ENCODE peak calls at places on chromosomes 4 and X, in four cellular contexts. P is Caco-2, A is H9, C is WTC11. V is an unnamed sample.

GRCh38 chrX:48957477-48957826 is at the start of gene OTUD5:
- DNase-seq in P (no peak), A (no peak), C (no peak), V (peak; percentile 70)

GRCh38 chrX:132860200-132860599 is 98.2 kb downstream of the HS6ST2 start:
- DNase-seq in P (no peak), A (no peak), C (no peak), V (no peak)

GRCh38 chrX:43655961-43656494 is at the start of gene MAOA:
- DNase-seq in P (no peak), A (peak; percentile 53), C (peak; percentile 46), V (peak; percentile 60)

GRCh38 chr4:6229671-6230501 is 29.5 kb upstream of the JAKMIP1 start:
- DNase-seq in P (no peak), A (peak; percentile 15), C (no peak), V (no peak)

GRCh38 chrX:79572566-79572965 is 205.4 kb upstream of the ITM2A start:
- DNase-seq in P (no peak), A (no peak), C (no peak), V (no peak)

GRCh38 chr4:153722036-153722435 is 37.8 kb downstream of the RNF175 start:
- DNase-seq in P (no peak), A (no peak), C (no peak), V (no peak)

GRCh38 chr4:167826281-167826680 is 266.1 kb upstream of the ANXA10 start:
- DNase-seq in P (no peak), A (no peak), C (no peak), V (no peak)

GRCh38 chrX:41381685-41382084 is 47.7 kb downstream of the DDX3X start:
- DNase-seq in P (peak; percentile 49), A (peak; percentile 62), C (peak; percentile 28), V (peak; percentile 13)

GRCh38 chr4:67873116-67873515 is 10.7 kb downstream of the TMPRSS11D start:
- DNase-seq in P (no peak), A (no peak), C (no peak), V (no peak)

GRCh38 chr4:47465008-47465407 is 1.5 kb upstream of the COMMD8 start:
- DNase-seq in P (no peak), A (no peak), C (no peak), V (no peak)

GRCh38 chr4:26273308-26273980 is 47.4 kb upstream of the RBPJ start:
- DNase-seq in P (no peak), A (peak; percentile 59), C (no peak), V (peak; percentile 25)

GRCh38 chrX:115503099-115503498 is 57.9 kb upstream of the PLS3 start:
- DNase-seq in P (peak; percentile 11), A (no peak), C (no peak), V (no peak)

GRCh38 chrX:41137589-41137988 is 52.3 kb downstream of the USP9X start:
- DNase-seq in P (no peak), A (no peak), C (no peak), V (peak; percentile 20)

GRCh38 chr4:8507251-8507570 is 66.6 kb downstream of the TRMT44 start:
- DNase-seq in P (no peak), A (no peak), C (no peak), V (no peak)

GRCh38 chrX:74422029-74422352 is 698 bp downstream of the SLC16A2 start:
- DNase-seq in P (no peak), A (no peak), C (no peak), V (peak; percentile 9)

GRCh38 chr4:2932951-2933565 is 30.1 kb downstream of the NOP14 start:
- DNase-seq in P (no peak), A (no peak), C (no peak), V (no peak)

GRCh38 chr4:98584265-98584664 is 74.1 kb downstream of the TSPAN5 start:
- DNase-seq in P (peak; percentile 53), A (no peak), C (no peak), V (no peak)

GRCh38 chr4:190017357-190018200 is 9.5 kb downstream of the FRG2 start:
- DNase-seq in P (no peak), A (peak; percentile 31), C (no peak), V (peak; percentile 54)

GRCh38 chrX:152907084-152907651 is 9.3 kb downstream of the ZNF185 start:
- DNase-seq in P (no peak), A (peak; percentile 85), C (peak; percentile 64), V (peak; percentile 76)

GRCh38 chr4:69984030-69984443 is 11.7 kb upstream of the STATH start:
- DNase-seq in P (peak; percentile 33), A (no peak), C (no peak), V (peak; percentile 8)

GRCh38 chrX:40418413-40419195 is 162.2 kb upstream of the ATP6AP2 start:
- DNase-seq in P (no peak), A (no peak), C (no peak), V (no peak)

GRCh38 chrX:151675121-151675746 is 20.0 kb upstream of the PRRG3 start:
- DNase-seq in P (no peak), A (no peak), C (peak; percentile 10), V (peak; percentile 8)

GRCh38 chrX:150508461-150509367 is 59.7 kb upstream of the MTM1 start:
- DNase-seq in P (no peak), A (peak; percentile 69), C (peak; percentile 41), V (peak; percentile 48)

GRCh38 chrX:112761239-112762207 is 79.1 kb downstream of the AMOT start:
- DNase-seq in P (no peak), A (no peak), C (no peak), V (no peak)

GRCh38 chr4:168589154-168589553 is 92.3 kb downstream of the PALLD start:
- DNase-seq in P (no peak), A (no peak), C (no peak), V (no peak)

GRCh38 chr4:187235456-187236170 is 512.0 kb upstream of the FAT1 start:
- DNase-seq in P (no peak), A (no peak), C (no peak), V (no peak)

GRCh38 chr4:8283631-8284121 is 14.1 kb downstream of the HTRA3 start:
- DNase-seq in P (no peak), A (peak; percentile 52), C (peak; percentile 62), V (peak; percentile 44)

GRCh38 chr4:71133491-71133890 is 140.0 kb downstream of the DCK start:
- DNase-seq in P (no peak), A (no peak), C (no peak), V (no peak)

GRCh38 chr4:37453361-37454262 is 209.1 kb downstream of the NWD2 start:
- DNase-seq in P (peak; percentile 86), A (peak; percentile 79), C (peak; percentile 65), V (peak; percentile 81)

DNA sequence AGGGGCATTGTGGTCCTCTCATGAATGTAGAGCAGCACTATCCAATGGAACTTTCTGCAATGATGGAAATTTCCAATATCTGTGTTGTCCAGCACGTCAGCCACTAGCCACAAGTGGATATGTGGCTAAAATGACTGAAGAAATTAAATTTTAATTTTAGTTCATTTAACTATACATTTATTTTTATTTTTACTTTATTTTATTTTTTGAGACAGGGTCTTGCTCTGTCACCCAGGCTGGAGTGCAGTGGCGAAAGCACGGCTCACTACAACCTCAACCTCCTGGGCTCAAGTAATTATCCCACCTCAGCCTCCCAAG is 13.3 kb upstream of the RBBP7 start:
- DNase-seq in P (no peak), A (no peak), C (no peak), V (no peak)
- TF ChIP-seq CTCF in P (no peak), A (no peak), C (no peak), V (no peak)

DNA sequence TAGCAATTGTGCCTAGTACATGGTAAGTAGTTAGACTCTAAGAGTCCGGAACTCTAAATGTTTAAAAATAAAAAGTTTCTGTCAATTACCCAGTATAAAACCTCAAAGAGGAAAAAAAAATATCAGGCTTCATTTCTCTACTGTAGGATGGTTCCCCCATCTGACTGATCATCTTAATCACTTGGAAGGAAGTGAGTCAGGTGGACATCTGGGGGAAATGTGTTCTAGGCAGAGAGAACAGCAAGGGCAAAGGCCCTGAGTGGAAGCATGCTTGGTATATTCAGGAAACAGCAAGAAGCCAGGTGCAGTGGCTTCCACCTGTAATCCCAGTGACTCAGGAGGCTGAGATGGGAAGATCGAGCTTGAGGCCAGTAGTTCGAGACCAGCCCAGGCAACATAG is 2.9 kb upstream of the EIF1AX start:
- DNase-seq in P (no peak), A (no peak), C (no peak), V (no peak)
- TF ChIP-seq CTCF in P (no peak), A (no peak), C (no peak), V (no peak)

DNA sequence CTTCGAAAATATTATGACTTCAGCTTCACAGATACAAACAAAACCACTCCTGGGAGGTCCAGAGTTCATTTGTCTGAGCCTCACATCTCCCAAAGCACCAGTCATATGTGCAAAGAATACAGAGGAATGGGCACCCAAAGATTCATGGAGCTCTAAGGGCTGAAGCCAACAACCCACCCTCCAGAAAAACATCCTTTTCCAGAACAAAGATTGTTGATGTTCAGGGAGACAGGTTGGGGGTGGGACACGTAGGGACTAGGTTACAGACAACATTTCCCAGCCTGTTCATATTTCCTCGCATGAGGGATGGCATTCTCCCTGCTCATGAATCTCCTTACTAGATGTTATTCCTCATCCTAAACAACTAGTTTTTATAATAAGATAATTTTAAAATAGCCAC is 71.2 kb downstream of the METTL14 start:
- DNase-seq in P (no peak), A (no peak), C (no peak), V (no peak)
- TF ChIP-seq CTCF in P (no peak), A (no peak), C (no peak), V (no peak)

GRCh38 chrX:134885336-134886016 is 105.3 kb upstream of the SMIM10 start:
- DNase-seq in P (peak; percentile 5), A (no peak), C (no peak), V (no peak)
- TF ChIP-seq CTCF in P (no peak), A (no peak), C (no peak), V (no peak)

GRCh38 chrX:128973033-128973432 is 550.3 kb downstream of the SMARCA1 start:
- DNase-seq in P (no peak), A (no peak), C (no peak), V (no peak)

GRCh38 chrX:128975716-128976115 is 547.6 kb downstream of the SMARCA1 start:
- DNase-seq in P (peak; percentile 52), A (peak; percentile 80), C (peak; percentile 75), V (peak; percentile 72)
- TF ChIP-seq CTCF in P (peak; percentile 64), A (peak; percentile 95), C (peak; percentile 59), V (peak; percentile 57)

DNA sequence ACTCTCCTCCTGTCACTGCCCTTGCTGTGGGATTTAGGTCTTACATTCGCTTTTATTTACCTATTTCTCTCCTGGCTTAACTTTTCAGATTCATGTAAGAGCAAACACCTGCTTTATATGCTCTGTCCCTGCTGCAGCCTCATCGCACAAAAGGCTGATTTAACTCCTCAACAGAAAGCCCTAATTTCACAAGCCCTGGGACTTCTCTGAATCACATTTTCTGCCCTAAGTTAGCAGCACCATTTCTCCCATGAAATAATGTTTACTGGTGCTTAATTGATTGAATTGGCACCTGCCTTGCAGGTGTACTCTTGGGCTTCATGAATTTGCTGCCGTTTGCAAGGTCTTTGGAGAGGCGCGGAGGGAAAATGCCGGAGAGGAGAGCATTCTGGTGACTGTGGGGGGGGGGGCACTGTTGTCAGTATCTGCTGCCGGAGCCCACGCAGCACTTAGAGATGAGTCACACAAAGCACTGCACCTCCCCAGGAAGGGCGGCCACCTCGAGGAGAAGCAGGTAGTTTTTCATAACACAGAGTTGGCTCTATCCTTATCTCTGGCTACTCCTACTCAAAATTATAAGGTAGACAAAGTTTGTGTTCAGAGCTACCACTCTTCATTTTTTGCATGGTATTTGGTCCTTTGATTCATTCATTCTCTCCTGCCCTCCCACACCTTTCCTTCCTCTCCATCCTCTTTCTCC is 76.4 kb upstream of the SCOC start:
- DNase-seq in P (peak; percentile 26), A (no peak), C (no peak), V (no peak)
- TF ChIP-seq CTCF in P (no peak), A (no peak), C (no peak), V (no peak)